ENCODE peak calls at places on chromosomes 13 and 19, in nine cellular contexts. R is cardiac muscle cell, F is mammary epithelial cell, V is neural progenitor cell, C is ovary, W is A673, U is A549, E is heart right ventricle, O is endodermal cell. G is an unnamed sample. For H3K4me1, the result is how much of the 10 kb centered on the place peaks cover.

GRCh38 chr19:7916137-7916907 is 1.7 kb downstream of the TGFBR3L start:
- DNase-seq in C (peak), W (peak), R (peak), O (peak), U (no peak), V (peak), E (no peak), F (no peak), G (peak)

GRCh38 chr19:4455742-4456565 is 1.6 kb downstream of the UBXN6 start:
- DNase-seq in W (no peak), R (peak), C (peak), F (peak), V (peak), O (peak), E (peak), U (no peak), G (no peak)

GRCh38 chr19:8241646-8242045 is 32.5 kb downstream of the CERS4 start:
- DNase-seq in E (no peak), U (no peak), V (no peak), R (no peak), W (no peak), C (no peak), O (no peak), F (no peak), G (no peak)

GRCh38 chr13:61286148-61286745 is 129.4 kb downstream of the PCDH20 start:
- DNase-seq in E (no peak), O (peak), U (no peak), R (peak), C (no peak), V (peak), F (no peak), W (peak), G (no peak)

GRCh38 chr19:51687791-51688664 is 5.1 kb upstream of the SPACA6 start:
- DNase-seq in R (peak), F (peak), V (peak), E (peak), O (peak), U (peak), C (peak), W (peak), G (no peak)

GRCh38 chr19:30682576-30683536 is 310.7 kb downstream of the ZNF536 start:
- DNase-seq in V (peak), U (peak), R (peak), E (peak), F (peak), C (peak), W (peak), O (peak), G (peak)

GRCh38 chr13:66859934-66860867 is 369.9 kb downstream of the PCDH9 start:
- DNase-seq in V (no peak), R (peak), F (no peak), C (no peak), U (no peak), E (no peak), W (no peak), O (peak), G (no peak)

GRCh38 chr19:16416574-16416973 is 55.2 kb downstream of the EPS15L1 start:
- DNase-seq in R (no peak), C (no peak), W (no peak), U (no peak), V (no peak), E (no peak), F (no peak), O (no peak), G (no peak)

GRCh38 chr13:52665325-52665724 is 12.7 kb downstream of the SUGT1 start:
- DNase-seq in V (peak), U (peak), W (peak), C (no peak), E (no peak), R (peak), F (peak), O (no peak), G (no peak)

GRCh38 chr19:1822210-1822609 is 10.1 kb upstream of the ATP8B3 start:
- DNase-seq in R (no peak), E (no peak), U (no peak), V (no peak), O (no peak), F (no peak), C (no peak), W (no peak), G (no peak)

GRCh38 chr13:106919638-106920037 is 351.7 kb upstream of the ARGLU1 start:
- DNase-seq in F (no peak), O (peak), V (peak), R (no peak), W (peak), E (peak), C (no peak), U (no peak), G (no peak)

GRCh38 chr19:927044-927706 is 1.3 kb downstream of the ARID3A start:
- DNase-seq in C (peak), E (peak), O (peak), W (no peak), U (no peak), R (peak), V (peak), F (no peak), G (no peak)

GRCh38 chr13:41652735-41653361 is 195.5 kb downstream of the RGCC start:
- DNase-seq in O (no peak), V (peak), C (no peak), U (peak), E (no peak), W (peak), F (peak), R (peak), G (peak)

GRCh38 chr19:4035582-4035981 is 28.0 kb downstream of the PIAS4 start:
- DNase-seq in F (no peak), V (no peak), O (no peak), U (no peak), C (no peak), E (no peak), R (no peak), W (no peak), G (no peak)

GRCh38 chr13:50017819-50018218 is 2.6 kb downstream of the KCNRG start:
- DNase-seq in O (no peak), W (no peak), E (no peak), C (no peak), R (peak), F (no peak), U (no peak), V (no peak), G (no peak)

GRCh38 chr13:113187905-113188595 is 20.4 kb downstream of the PCID2 start:
- DNase-seq in U (no peak), R (no peak), O (no peak), W (peak), E (no peak), V (no peak), F (no peak), C (no peak), G (no peak)

GRCh38 chr19:10699650-10700335 is 1.4 kb upstream of the QTRT1 start:
- DNase-seq in U (peak), R (peak), C (no peak), V (peak), F (peak), E (no peak), W (peak), O (peak), G (peak)

GRCh38 chr19:2446390-2446789 is 10.4 kb downstream of the LMNB2 start:
- DNase-seq in E (no peak), U (no peak), V (no peak), F (no peak), O (no peak), R (no peak), C (no peak), W (no peak), G (no peak)

GRCh38 chr13:94233401-94233800 is 246.1 kb downstream of the DCT start:
- DNase-seq in C (no peak), E (no peak), W (peak), R (no peak), F (peak), O (no peak), U (peak), V (no peak), G (no peak)

GRCh38 chr19:21751379-21751778 is 16.0 kb downstream of the ZNF100 start:
- DNase-seq in E (no peak), R (no peak), U (no peak), F (no peak), W (no peak), O (no peak), V (no peak), C (no peak), G (no peak)

GRCh38 chr19:55156202-55157063 is 1.1 kb downstream of the TNNI3 start:
- DNase-seq in R (peak), O (peak), F (peak), C (no peak), U (peak), W (peak), E (peak), V (peak), G (no peak)

GRCh38 chr13:20525144-20525600 is 485 bp downstream of the CRYL1 start:
- DNase-seq in V (peak), E (peak), F (peak), R (peak), W (peak), O (peak), U (no peak), C (peak), G (no peak)

GRCh38 chr19:47766359-47766620 is 12.2 kb upstream of the SELENOW start:
- DNase-seq in O (no peak), C (no peak), U (no peak), F (no peak), E (no peak), V (no peak), R (no peak), W (no peak), G (no peak)

GRCh38 chr13:102856603-102857002 is 10.8 kb downstream of the ERCC5 start:
- DNase-seq in C (no peak), U (no peak), F (peak), E (peak), V (no peak), O (no peak), R (no peak), W (no peak), G (no peak)

GRCh38 chr19:30556230-30556711 is 184.1 kb downstream of the ZNF536 start:
- DNase-seq in F (no peak), V (peak), E (no peak), R (no peak), U (no peak), O (peak), W (no peak), C (no peak), G (no peak)

GRCh38 chr13:112066624-112067004 is 335 bp upstream of the SOX1 start:
- DNase-seq in R (peak), F (no peak), E (peak), O (peak), V (peak), W (peak), U (no peak), C (no peak), G (peak)

GRCh38 chr19:35141627-35142401 is 1.2 kb upstream of the FXYD7 start:
- DNase-seq in U (no peak), E (no peak), C (peak), V (peak), W (no peak), F (no peak), O (peak), R (no peak), G (no peak)

GRCh38 chr13:53408847-53409568 is 380.4 kb downstream of the OLFM4 start:
- DNase-seq in E (no peak), C (no peak), V (no peak), R (no peak), U (no peak), W (no peak), O (no peak), F (no peak), G (no peak)

GRCh38 chr19:3319643-3320353 is 46.6 kb upstream of the NFIC start:
- DNase-seq in O (no peak), V (no peak), C (no peak), F (peak), W (peak), E (no peak), U (no peak), R (no peak), G (no peak)

GRCh38 chr19:10789876-10790275 is 46.1 kb downstream of the TMED1 start:
- DNase-seq in V (no peak), W (no peak), C (no peak), U (no peak), R (no peak), O (no peak), F (no peak), E (no peak), G (no peak)

GRCh38 chr13:46296920-46297319 is 85.2 kb downstream of the LRRC63 start:
- DNase-seq in U (no peak), R (no peak), E (no peak), V (no peak), O (no peak), W (peak), C (no peak), F (peak), G (no peak)

GRCh38 chr19:7874080-7874856 is at the start of gene PRR36:
- DNase-seq in F (no peak), E (no peak), O (peak), U (no peak), R (peak), V (peak), C (no peak), W (peak), G (no peak)

GRCh38 chr19:33401683-33402420 is 28.3 kb downstream of the CEBPG start:
- DNase-seq in E (no peak), W (no peak), U (no peak), O (no peak), F (no peak), V (no peak), C (no peak), R (no peak), G (no peak)
- H3K4me1 ChIP-seq in E (under half), W (under half), U (under half), O (under half), F (under half), V (under half), C (under half), R (under half), G (under half)

GRCh38 chr13:76157926-76158325 is 521.8 kb downstream of the LMO7 start:
- DNase-seq in R (no peak), O (no peak), E (no peak), F (no peak), C (no peak), V (no peak), W (no peak), U (no peak), G (no peak)
- H3K4me1 ChIP-seq in R (under half), O (under half), E (under half), F (under half), C (under half), V (under half), W (under half), U (under half), G (under half)

GRCh38 chr13:28429096-28429495 is 65.8 kb downstream of the FLT1 start:
- DNase-seq in U (no peak), R (no peak), V (no peak), W (no peak), E (no peak), F (no peak), C (no peak), O (no peak), G (no peak)
- H3K4me1 ChIP-seq in U (under half), R (under half), V (under half), W (under half), E (half or more), F (under half), C (under half), O (under half), G (under half)

DNA sequence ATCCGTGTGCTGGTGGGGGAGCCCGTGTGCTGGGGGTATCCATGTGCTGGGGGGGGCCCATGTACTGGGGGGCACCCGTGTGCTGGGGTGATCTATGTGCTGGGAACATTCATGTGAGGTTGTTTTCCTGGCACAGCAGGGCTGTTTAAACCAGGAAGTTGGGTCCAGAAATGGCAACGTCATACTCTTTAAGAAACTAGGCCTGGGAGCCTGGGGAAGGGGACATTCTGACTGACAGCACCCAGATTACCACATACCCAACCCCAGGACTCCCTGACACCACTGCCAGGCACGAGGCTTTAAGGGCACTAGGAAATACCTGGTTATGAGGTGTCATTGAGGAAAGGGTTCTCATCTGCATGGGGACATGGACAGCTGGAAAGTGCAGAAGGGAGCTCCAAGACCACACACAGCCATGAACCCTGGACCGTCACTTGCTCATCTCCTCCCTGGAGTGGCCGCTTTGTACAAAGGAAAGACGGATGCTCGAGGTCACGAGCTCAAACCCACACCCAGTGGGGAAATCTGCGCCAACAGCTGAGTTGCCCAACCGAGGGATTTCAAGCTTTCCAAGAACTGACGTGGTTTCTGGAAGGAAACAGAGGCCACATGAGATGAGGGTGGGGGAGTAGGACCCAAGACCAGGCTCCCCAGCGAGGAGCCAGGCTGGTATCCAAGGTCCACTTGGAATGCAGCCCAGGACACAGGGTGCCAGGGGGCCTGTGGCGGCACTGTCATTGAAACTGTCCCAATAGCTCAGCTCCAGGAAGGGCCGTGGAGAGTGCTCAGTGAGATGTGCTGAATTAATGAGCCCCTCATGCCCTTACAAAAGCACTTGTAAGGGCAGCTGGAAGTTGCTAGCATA is 40.9 kb downstream of the RAB20 start:
- DNase-seq in V (no peak), W (no peak), E (peak), C (peak), R (no peak), F (no peak), O (no peak), U (no peak), G (no peak)
- H3K4me1 ChIP-seq in V (under half), W (under half), E (under half), C (under half), R (under half), F (under half), O (under half), U (under half), G (under half)

DNA sequence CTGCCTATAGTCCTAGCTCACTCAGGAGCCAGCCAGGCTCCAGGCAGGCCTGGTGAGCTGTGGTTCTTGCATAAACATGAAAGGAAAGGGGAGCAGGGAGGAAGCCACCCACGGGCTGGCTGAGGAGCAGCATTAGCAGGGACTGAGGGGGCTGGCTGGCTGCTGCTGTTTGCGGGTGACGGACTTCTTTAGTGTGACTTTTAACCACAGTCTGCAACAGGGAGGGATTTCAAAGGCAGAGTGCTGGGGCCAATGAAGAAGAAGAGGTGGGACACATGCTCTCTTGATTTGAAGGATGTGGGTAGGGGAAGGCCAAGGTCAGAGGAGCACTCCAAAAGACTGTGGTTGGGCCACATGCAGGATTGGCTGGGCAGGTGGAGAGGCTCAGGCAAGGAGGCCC is 223.0 kb downstream of the DNAJC15 start:
- DNase-seq in C (no peak), E (no peak), V (no peak), U (no peak), O (no peak), R (no peak), W (no peak), F (no peak), G (no peak)
- H3K4me1 ChIP-seq in C (under half), E (under half), V (under half), U (under half), O (under half), R (under half), W (under half), F (under half), G (under half)

GRCh38 chr13:59444210-59444857 is 719.4 kb downstream of the DIAPH3 start:
- DNase-seq in U (no peak), V (no peak), F (no peak), R (no peak), E (no peak), C (no peak), W (no peak), O (no peak), G (no peak)

GRCh38 chr13:59447846-59448620 is 715.7 kb downstream of the DIAPH3 start:
- DNase-seq in U (no peak), V (peak), R (no peak), C (no peak), E (no peak), F (peak), O (peak), W (no peak), G (no peak)

GRCh38 chr13:59445812-59446211 is 717.9 kb downstream of the DIAPH3 start:
- DNase-seq in W (no peak), O (no peak), F (no peak), V (no peak), C (no peak), E (no peak), U (no peak), R (no peak), G (no peak)

GRCh38 chr13:59447031-59447430 is 716.7 kb downstream of the DIAPH3 start:
- DNase-seq in R (no peak), C (no peak), V (no peak), W (peak), U (no peak), O (no peak), F (no peak), E (no peak), G (no peak)

DNA sequence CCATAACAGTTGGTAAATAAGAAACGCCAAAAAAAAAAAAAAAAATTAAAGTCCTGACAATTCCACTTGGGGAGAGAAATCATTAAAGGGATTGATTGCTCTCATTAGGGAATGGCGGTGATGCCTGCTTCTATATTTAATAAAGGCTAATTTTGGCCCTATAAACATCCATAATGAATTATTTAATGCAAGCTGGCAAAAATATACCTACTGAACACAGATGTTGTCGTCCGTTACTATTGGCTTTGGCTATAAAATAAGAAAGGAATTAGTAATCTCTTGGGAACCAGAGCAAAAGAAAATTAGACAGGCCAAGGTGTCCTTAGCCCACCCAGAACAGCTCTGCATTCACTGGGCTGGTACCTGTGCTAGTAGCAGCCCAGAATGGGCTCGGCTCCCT is 717.3 kb downstream of the DIAPH3 start:
- DNase-seq in C (no peak), W (peak), R (no peak), O (no peak), E (no peak), V (no peak), F (no peak), U (no peak), G (no peak)
- H3K4me1 ChIP-seq in C (under half), W (under half), R (under half), O (under half), E (under half), V (under half), F (under half), U (under half), G (under half)